ENCODE peak calls at places on chromosomes 2 and 18, in nine cellular contexts. One of them, this sample, is unnamed. For H3K4me1, the result is how much of the 10 kb centered on the place peaks cover.

GRCh38 chr18:23793985-23794867 is 105.0 kb downstream of the LAMA3 start:
- DNase-seq in A549: no peak
- DNase-seq in colonic mucosa: no peak
- DNase-seq in lower lobe of right lung: no peak
- DNase-seq in endodermal cell: no peak
- DNase-seq in adipocyte: no peak
- DNase-seq in CD8-positive, alpha-beta T cell: no peak
- DNase-seq in endothelial cell of umbilical vein: no peak
- DNase-seq in hepatocyte: no peak
- DNase-seq in this sample: no peak

GRCh38 chr2:110679337-110679707 is 1.5 kb upstream of the BUB1 start:
- DNase-seq in colonic mucosa: no peak
- DNase-seq in CD8-positive, alpha-beta T cell: no peak
- DNase-seq in A549: no peak
- DNase-seq in lower lobe of right lung: peak
- DNase-seq in endodermal cell: no peak
- DNase-seq in adipocyte: peak
- DNase-seq in endothelial cell of umbilical vein: peak
- DNase-seq in hepatocyte: peak
- DNase-seq in this sample: no peak

GRCh38 chr2:72883356-72883962 is 3.7 kb upstream of the SPR start:
- DNase-seq in CD8-positive, alpha-beta T cell: no peak
- DNase-seq in adipocyte: peak
- DNase-seq in colonic mucosa: peak
- DNase-seq in endodermal cell: peak
- DNase-seq in endothelial cell of umbilical vein: peak
- DNase-seq in A549: peak
- DNase-seq in lower lobe of right lung: no peak
- DNase-seq in hepatocyte: peak
- DNase-seq in this sample: peak

GRCh38 chr2:226001716-226002115 is 602.2 kb downstream of the NYAP2 start:
- DNase-seq in hepatocyte: no peak
- DNase-seq in endothelial cell of umbilical vein: no peak
- DNase-seq in A549: no peak
- DNase-seq in colonic mucosa: no peak
- DNase-seq in adipocyte: no peak
- DNase-seq in lower lobe of right lung: no peak
- DNase-seq in endodermal cell: no peak
- DNase-seq in CD8-positive, alpha-beta T cell: no peak
- DNase-seq in this sample: no peak

GRCh38 chr2:169018390-169018789 is 12.7 kb downstream of the ABCB11 start:
- DNase-seq in endothelial cell of umbilical vein: no peak
- DNase-seq in hepatocyte: no peak
- DNase-seq in CD8-positive, alpha-beta T cell: no peak
- DNase-seq in lower lobe of right lung: no peak
- DNase-seq in A549: no peak
- DNase-seq in adipocyte: no peak
- DNase-seq in endodermal cell: no peak
- DNase-seq in colonic mucosa: no peak
- DNase-seq in this sample: no peak

GRCh38 chr2:692767-693166 is 15.6 kb upstream of the TMEM18 start:
- DNase-seq in endothelial cell of umbilical vein: no peak
- DNase-seq in adipocyte: no peak
- DNase-seq in lower lobe of right lung: no peak
- DNase-seq in hepatocyte: no peak
- DNase-seq in colonic mucosa: no peak
- DNase-seq in endodermal cell: no peak
- DNase-seq in CD8-positive, alpha-beta T cell: no peak
- DNase-seq in A549: no peak
- DNase-seq in this sample: no peak

GRCh38 chr18:76981388-76981968 is 151.1 kb downstream of the MBP start:
- DNase-seq in adipocyte: no peak
- DNase-seq in endothelial cell of umbilical vein: no peak
- DNase-seq in CD8-positive, alpha-beta T cell: no peak
- DNase-seq in colonic mucosa: peak
- DNase-seq in hepatocyte: no peak
- DNase-seq in A549: no peak
- DNase-seq in endodermal cell: peak
- DNase-seq in lower lobe of right lung: no peak
- DNase-seq in this sample: no peak

GRCh38 chr2:86446060-86446459 is 4.9 kb downstream of the KDM3A start:
- DNase-seq in colonic mucosa: no peak
- DNase-seq in endodermal cell: no peak
- DNase-seq in endothelial cell of umbilical vein: no peak
- DNase-seq in CD8-positive, alpha-beta T cell: no peak
- DNase-seq in hepatocyte: no peak
- DNase-seq in A549: no peak
- DNase-seq in lower lobe of right lung: no peak
- DNase-seq in adipocyte: no peak
- DNase-seq in this sample: no peak

GRCh38 chr2:190791983-190792575 is 88.5 kb upstream of the GLS start:
- DNase-seq in lower lobe of right lung: no peak
- DNase-seq in endodermal cell: no peak
- DNase-seq in hepatocyte: no peak
- DNase-seq in adipocyte: peak
- DNase-seq in endothelial cell of umbilical vein: no peak
- DNase-seq in CD8-positive, alpha-beta T cell: no peak
- DNase-seq in colonic mucosa: no peak
- DNase-seq in A549: no peak
- DNase-seq in this sample: no peak

GRCh38 chr2:190815223-190815622 is 65.4 kb upstream of the GLS start:
- DNase-seq in endothelial cell of umbilical vein: no peak
- DNase-seq in A549: no peak
- DNase-seq in colonic mucosa: peak
- DNase-seq in adipocyte: no peak
- DNase-seq in hepatocyte: no peak
- DNase-seq in endodermal cell: no peak
- DNase-seq in lower lobe of right lung: no peak
- DNase-seq in CD8-positive, alpha-beta T cell: no peak
- DNase-seq in this sample: no peak

GRCh38 chr2:134232868-134233732 is 20.8 kb upstream of the MGAT5 start:
- DNase-seq in hepatocyte: no peak
- DNase-seq in colonic mucosa: no peak
- DNase-seq in adipocyte: peak
- DNase-seq in endodermal cell: no peak
- DNase-seq in A549: no peak
- DNase-seq in endothelial cell of umbilical vein: no peak
- DNase-seq in lower lobe of right lung: no peak
- DNase-seq in CD8-positive, alpha-beta T cell: no peak
- DNase-seq in this sample: no peak

GRCh38 chr2:30866974-30867373 is 59.7 kb upstream of the CAPN13 start:
- DNase-seq in endothelial cell of umbilical vein: no peak
- DNase-seq in lower lobe of right lung: no peak
- DNase-seq in adipocyte: no peak
- DNase-seq in A549: no peak
- DNase-seq in CD8-positive, alpha-beta T cell: no peak
- DNase-seq in endodermal cell: no peak
- DNase-seq in colonic mucosa: no peak
- DNase-seq in hepatocyte: no peak
- DNase-seq in this sample: no peak

GRCh38 chr2:233026211-233026813 is 6.2 kb upstream of the NEU2 start:
- DNase-seq in hepatocyte: no peak
- DNase-seq in CD8-positive, alpha-beta T cell: no peak
- DNase-seq in adipocyte: peak
- DNase-seq in colonic mucosa: no peak
- DNase-seq in endothelial cell of umbilical vein: no peak
- DNase-seq in endodermal cell: no peak
- DNase-seq in lower lobe of right lung: no peak
- DNase-seq in A549: no peak
- DNase-seq in this sample: no peak

GRCh38 chr2:43303889-43304288 is 77.5 kb upstream of the ZFP36L2 start:
- DNase-seq in colonic mucosa: no peak
- DNase-seq in lower lobe of right lung: no peak
- DNase-seq in adipocyte: no peak
- DNase-seq in CD8-positive, alpha-beta T cell: no peak
- DNase-seq in A549: no peak
- DNase-seq in endodermal cell: no peak
- DNase-seq in endothelial cell of umbilical vein: no peak
- DNase-seq in hepatocyte: no peak
- DNase-seq in this sample: no peak

GRCh38 chr18:74148543-74149070 is 284 bp downstream of the TIMM21 start:
- DNase-seq in A549: no peak
- DNase-seq in hepatocyte: no peak
- DNase-seq in endothelial cell of umbilical vein: no peak
- DNase-seq in adipocyte: no peak
- DNase-seq in colonic mucosa: no peak
- DNase-seq in endodermal cell: no peak
- DNase-seq in CD8-positive, alpha-beta T cell: no peak
- DNase-seq in lower lobe of right lung: no peak
- DNase-seq in this sample: no peak

GRCh38 chr18:9701604-9702324 is 6.3 kb upstream of the RAB31 start:
- DNase-seq in colonic mucosa: no peak
- DNase-seq in endodermal cell: no peak
- DNase-seq in CD8-positive, alpha-beta T cell: no peak
- DNase-seq in A549: no peak
- DNase-seq in adipocyte: no peak
- DNase-seq in hepatocyte: no peak
- DNase-seq in lower lobe of right lung: no peak
- DNase-seq in endothelial cell of umbilical vein: no peak
- DNase-seq in this sample: no peak

GRCh38 chr2:23427976-23428375 is 43.0 kb downstream of the KLHL29 start:
- DNase-seq in adipocyte: no peak
- DNase-seq in hepatocyte: no peak
- DNase-seq in A549: no peak
- DNase-seq in colonic mucosa: no peak
- DNase-seq in CD8-positive, alpha-beta T cell: no peak
- DNase-seq in endothelial cell of umbilical vein: no peak
- DNase-seq in lower lobe of right lung: no peak
- DNase-seq in endodermal cell: peak
- DNase-seq in this sample: no peak

GRCh38 chr2:11867926-11868325 is 121.5 kb downstream of the LPIN1 start:
- DNase-seq in CD8-positive, alpha-beta T cell: no peak
- DNase-seq in colonic mucosa: peak
- DNase-seq in lower lobe of right lung: no peak
- DNase-seq in adipocyte: no peak
- DNase-seq in hepatocyte: no peak
- DNase-seq in endothelial cell of umbilical vein: no peak
- DNase-seq in A549: no peak
- DNase-seq in endodermal cell: peak
- DNase-seq in this sample: no peak

GRCh38 chr2:140842110-140842509 is 1288.7 kb downstream of the LRP1B start:
- DNase-seq in lower lobe of right lung: no peak
- DNase-seq in endothelial cell of umbilical vein: no peak
- DNase-seq in colonic mucosa: no peak
- DNase-seq in endodermal cell: no peak
- DNase-seq in hepatocyte: no peak
- DNase-seq in A549: no peak
- DNase-seq in CD8-positive, alpha-beta T cell: no peak
- DNase-seq in adipocyte: no peak
- DNase-seq in this sample: no peak

GRCh38 chr2:43269074-43269572 is 42.7 kb upstream of the ZFP36L2 start:
- DNase-seq in endothelial cell of umbilical vein: peak
- DNase-seq in colonic mucosa: peak
- DNase-seq in adipocyte: peak
- DNase-seq in A549: no peak
- DNase-seq in lower lobe of right lung: peak
- DNase-seq in CD8-positive, alpha-beta T cell: no peak
- DNase-seq in endodermal cell: peak
- DNase-seq in hepatocyte: peak
- DNase-seq in this sample: no peak

DNA sequence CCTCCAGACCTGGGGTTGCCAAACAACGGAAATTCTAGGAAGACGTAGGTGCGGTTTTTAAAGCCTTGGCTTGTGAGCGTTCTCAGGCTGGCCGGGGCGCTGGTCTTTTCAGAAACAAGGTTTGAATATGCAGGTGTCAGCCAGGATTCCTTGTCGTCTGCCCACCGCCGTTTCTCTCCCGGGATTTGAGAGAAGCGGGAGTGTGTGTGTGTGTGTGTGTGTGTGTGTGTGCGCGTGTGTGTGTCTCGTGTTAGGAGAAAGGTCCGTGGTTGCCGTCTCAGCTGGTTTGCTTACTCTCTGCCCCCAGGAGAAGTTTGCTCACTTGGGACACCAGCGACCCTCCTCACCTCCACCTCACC is 1.0 kb upstream of the ONECUT2 start:
- DNase-seq in endodermal cell: peak
- DNase-seq in adipocyte: no peak
- DNase-seq in colonic mucosa: no peak
- DNase-seq in A549: no peak
- DNase-seq in CD8-positive, alpha-beta T cell: no peak
- DNase-seq in endothelial cell of umbilical vein: no peak
- DNase-seq in hepatocyte: no peak
- DNase-seq in lower lobe of right lung: no peak
- DNase-seq in this sample: peak
- H3K4me3 ChIP-seq in endodermal cell: peak
- H3K4me3 ChIP-seq in adipocyte: peak
- H3K4me3 ChIP-seq in colonic mucosa: peak
- H3K4me3 ChIP-seq in A549: peak
- H3K4me3 ChIP-seq in CD8-positive, alpha-beta T cell: no peak
- H3K4me3 ChIP-seq in endothelial cell of umbilical vein: no peak
- H3K4me3 ChIP-seq in hepatocyte: peak
- H3K4me3 ChIP-seq in lower lobe of right lung: no peak
- H3K4me3 ChIP-seq in this sample: peak

GRCh38 chr2:33213244-33213643 is 263.2 kb upstream of the RASGRP3 start:
- DNase-seq in hepatocyte: no peak
- DNase-seq in colonic mucosa: no peak
- DNase-seq in A549: no peak
- DNase-seq in CD8-positive, alpha-beta T cell: no peak
- DNase-seq in adipocyte: no peak
- DNase-seq in endodermal cell: no peak
- DNase-seq in endothelial cell of umbilical vein: peak
- DNase-seq in lower lobe of right lung: no peak
- DNase-seq in this sample: no peak
- H3K4me1 ChIP-seq in hepatocyte: under half
- H3K4me1 ChIP-seq in colonic mucosa: under half
- H3K4me1 ChIP-seq in A549: half or more
- H3K4me1 ChIP-seq in CD8-positive, alpha-beta T cell: under half
- H3K4me1 ChIP-seq in adipocyte: under half
- H3K4me1 ChIP-seq in endodermal cell: under half
- H3K4me1 ChIP-seq in endothelial cell of umbilical vein: half or more
- H3K4me1 ChIP-seq in lower lobe of right lung: under half
- H3K4me1 ChIP-seq in this sample: under half

GRCh38 chr2:42132066-42132965 is 36.8 kb upstream of the EML4 start:
- DNase-seq in colonic mucosa: no peak
- DNase-seq in endodermal cell: peak
- DNase-seq in adipocyte: peak
- DNase-seq in lower lobe of right lung: no peak
- DNase-seq in hepatocyte: peak
- DNase-seq in endothelial cell of umbilical vein: no peak
- DNase-seq in A549: peak
- DNase-seq in CD8-positive, alpha-beta T cell: no peak
- DNase-seq in this sample: no peak
- H3K4me3 ChIP-seq in colonic mucosa: no peak
- H3K4me3 ChIP-seq in endodermal cell: no peak
- H3K4me3 ChIP-seq in adipocyte: peak
- H3K4me3 ChIP-seq in lower lobe of right lung: peak
- H3K4me3 ChIP-seq in hepatocyte: no peak
- H3K4me3 ChIP-seq in endothelial cell of umbilical vein: no peak
- H3K4me3 ChIP-seq in A549: no peak
- H3K4me3 ChIP-seq in CD8-positive, alpha-beta T cell: peak
- H3K4me3 ChIP-seq in this sample: no peak

DNA sequence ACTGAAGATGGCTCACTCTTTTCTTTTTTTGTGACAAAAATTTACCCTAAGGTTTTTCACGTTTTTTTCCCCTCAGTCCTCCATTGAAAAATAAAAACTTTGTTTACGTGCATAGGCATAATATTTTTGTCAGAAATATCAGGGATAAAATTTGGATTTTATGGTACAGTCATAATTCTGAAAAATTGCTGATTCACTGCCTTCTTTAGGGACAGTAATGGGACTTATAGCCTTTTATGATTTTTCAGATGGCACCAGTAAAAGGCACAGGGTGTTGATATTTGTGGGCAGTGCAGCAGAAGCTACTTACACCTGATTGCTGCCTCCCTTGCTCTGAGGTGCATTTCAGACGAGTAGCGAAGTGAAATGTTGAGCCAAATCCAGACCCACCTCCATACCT is 139.4 kb upstream of the CDCA7 start:
- DNase-seq in hepatocyte: no peak
- DNase-seq in CD8-positive, alpha-beta T cell: no peak
- DNase-seq in A549: no peak
- DNase-seq in endothelial cell of umbilical vein: no peak
- DNase-seq in lower lobe of right lung: no peak
- DNase-seq in adipocyte: no peak
- DNase-seq in colonic mucosa: no peak
- DNase-seq in endodermal cell: no peak
- DNase-seq in this sample: no peak
- H3K4me1 ChIP-seq in hepatocyte: under half
- H3K4me1 ChIP-seq in CD8-positive, alpha-beta T cell: under half
- H3K4me1 ChIP-seq in A549: under half
- H3K4me1 ChIP-seq in endothelial cell of umbilical vein: under half
- H3K4me1 ChIP-seq in lower lobe of right lung: under half
- H3K4me1 ChIP-seq in adipocyte: under half
- H3K4me1 ChIP-seq in colonic mucosa: under half
- H3K4me1 ChIP-seq in endodermal cell: under half
- H3K4me1 ChIP-seq in this sample: under half

This sample was measured in HAP-1.